ENCODE peak calls at places on chromosomes 12 and 14, in six cellular contexts. N is H4; B is CD8-positive, alpha-beta T cell; Q is mucosa of descending colon; A is A549; T is bronchial epithelial cell. C is an unnamed sample.

GRCh38 chr14:38210168-38210567 is 2.5 kb downstream of the SSTR1 start:
- DNase-seq in A (no peak), N (no peak), T (peak; percentile 58), B (no peak), Q (no peak), C (peak; percentile 26)

GRCh38 chr14:101137234-101137633 is 233.7 kb upstream of the RTL1 start:
- DNase-seq in Q (no peak), N (no peak), B (no peak), T (no peak), A (no peak), C (no peak)

GRCh38 chr12:92064420-92064819 is 81.2 kb downstream of the BTG1 start:
- DNase-seq in T (no peak), N (peak; percentile 34), B (no peak), A (no peak), Q (no peak), C (no peak)

GRCh38 chr12:64810831-64811230 is 13.6 kb upstream of the TBC1D30 start:
- DNase-seq in A (no peak), T (peak; percentile 35), Q (no peak), B (no peak), N (no peak), C (peak; percentile 60)

GRCh38 chr12:71158361-71158882 is 623 bp upstream of the TSPAN8 start:
- DNase-seq in A (no peak), Q (no peak), B (no peak), N (peak; percentile 12), T (peak; percentile 37), C (no peak)

GRCh38 chr12:13537623-13538022 is 341.1 kb downstream of the EMP1 start:
- DNase-seq in Q (no peak), N (no peak), T (no peak), B (no peak), A (no peak), C (no peak)

GRCh38 chr14:74671789-74672188 is 41.1 kb downstream of the AREL1 start:
- DNase-seq in T (peak; percentile 66), N (peak; percentile 33), B (no peak), A (no peak), Q (no peak), C (peak; percentile 69)

GRCh38 chr12:89334770-89335169 is 17.5 kb downstream of the DUSP6 start:
- DNase-seq in B (no peak), T (no peak), Q (no peak), N (no peak), A (no peak), C (no peak)

GRCh38 chr12:13171921-13172859 is 24.3 kb upstream of the EMP1 start:
- DNase-seq in T (peak; percentile 82), Q (no peak), A (peak; percentile 44), N (peak; percentile 47), B (no peak), C (peak; percentile 78)

GRCh38 chr12:42130670-42131402 is 13.8 kb downstream of the GXYLT1 start:
- DNase-seq in T (peak; percentile 74), A (no peak), N (peak; percentile 64), B (no peak), Q (no peak), C (no peak)

GRCh38 chr14:58096731-58097130 is 55.3 kb downstream of the ARMH4 start:
- DNase-seq in N (no peak), Q (no peak), T (no peak), A (no peak), B (no peak), C (no peak)

GRCh38 chr14:30982583-30982982 is 42.9 kb upstream of the AP4S1 start:
- DNase-seq in N (no peak), B (no peak), A (no peak), Q (no peak), T (no peak), C (no peak)

GRCh38 chr12:116346751-116347150 is 69.3 kb upstream of the MED13L start:
- DNase-seq in T (peak; percentile 73), A (peak; percentile 48), N (peak; percentile 51), B (no peak), Q (no peak), C (peak; percentile 58)

GRCh38 chr12:18496156-18496555 is 234.8 kb downstream of the PIK3C2G start:
- DNase-seq in B (no peak), N (no peak), A (no peak), Q (no peak), T (no peak), C (no peak)

GRCh38 chr12:85138833-85139232 is 102.7 kb downstream of the LRRIQ1 start:
- DNase-seq in Q (no peak), T (peak; percentile 15), A (no peak), N (no peak), B (no peak), C (no peak)

GRCh38 chr12:20523658-20524057 is 155.3 kb downstream of the PDE3A start:
- DNase-seq in Q (no peak), T (peak; percentile 25), B (no peak), A (no peak), N (no peak), C (no peak)